ENCODE peak calls at places on chromosomes 13 and 19, in five cellular contexts. R, C, T, O and W are unnamed samples.

GRCh38 chr13:67230774-67231480 is 791 bp upstream of the PCDH9 start:
- DNase-seq in T (peak), O (peak), R (no peak), C (peak), W (peak)

GRCh38 chr19:2054763-2055162 is 3.7 kb upstream of the MKNK2 start:
- DNase-seq in O (no peak), R (no peak), C (no peak), T (no peak), W (no peak)

GRCh38 chr13:40058757-40059236 is 403.3 kb downstream of the COG6 start:
- DNase-seq in T (no peak), C (peak), R (no peak), O (no peak), W (no peak)

GRCh38 chr13:49985129-49985528 is 11.7 kb upstream of the TRIM13 start:
- DNase-seq in C (no peak), O (no peak), R (no peak), T (no peak), W (no peak)

GRCh38 chr13:43307921-43308433 is 284.6 kb downstream of the DNAJC15 start:
- DNase-seq in C (peak), R (peak), O (peak), T (no peak), W (peak)

GRCh38 chr19:46529622-46530451 is 34.2 kb upstream of the PNMA8B start:
- DNase-seq in T (peak), O (peak), R (no peak), C (peak), W (peak)

GRCh38 chr13:23657056-23657455 is 86.8 kb downstream of the TNFRSF19 start:
- DNase-seq in T (no peak), O (no peak), R (no peak), C (no peak), W (no peak)

GRCh38 chr13:51066091-51066831 is 44.8 kb downstream of the C13orf42 start:
- DNase-seq in T (no peak), R (no peak), O (no peak), C (peak), W (no peak)

GRCh38 chr13:30493670-30494381 is 28.1 kb upstream of the HMGB1 start:
- DNase-seq in T (no peak), R (no peak), C (no peak), O (no peak), W (no peak)

GRCh38 chr13:38630780-38631179 is 56.1 kb upstream of the FREM2 start:
- DNase-seq in R (no peak), O (no peak), C (peak), T (no peak), W (no peak)

GRCh38 chr13:30362869-30363268 is 55.5 kb upstream of the KATNAL1 start:
- DNase-seq in T (no peak), R (no peak), C (peak), O (no peak), W (no peak)

GRCh38 chr13:43725460-43725859 is 61.3 kb downstream of the ENOX1 start:
- DNase-seq in C (no peak), O (no peak), T (no peak), R (no peak), W (no peak)

GRCh38 chr19:38685666-38686529 is 38.4 kb downstream of the ACTN4 start:
- DNase-seq in O (no peak), C (peak), R (no peak), T (peak), W (peak)

GRCh38 chr13:24648983-24649684 is 31.1 kb upstream of the ATP12A start:
- DNase-seq in O (no peak), C (no peak), T (no peak), R (no peak), W (no peak)

GRCh38 chr13:45422731-45423130 is 4.6 kb upstream of the SLC25A30 start:
- DNase-seq in R (no peak), C (no peak), O (no peak), T (no peak), W (no peak)

GRCh38 chr19:46489445-46490272 is 6.0 kb downstream of the PNMA8B start:
- DNase-seq in C (peak), T (no peak), R (no peak), O (peak), W (no peak)

GRCh38 chr13:21638319-21639282 is 32.3 kb upstream of the FGF9 start:
- DNase-seq in R (no peak), T (peak), C (peak), O (no peak), W (peak)

DNA sequence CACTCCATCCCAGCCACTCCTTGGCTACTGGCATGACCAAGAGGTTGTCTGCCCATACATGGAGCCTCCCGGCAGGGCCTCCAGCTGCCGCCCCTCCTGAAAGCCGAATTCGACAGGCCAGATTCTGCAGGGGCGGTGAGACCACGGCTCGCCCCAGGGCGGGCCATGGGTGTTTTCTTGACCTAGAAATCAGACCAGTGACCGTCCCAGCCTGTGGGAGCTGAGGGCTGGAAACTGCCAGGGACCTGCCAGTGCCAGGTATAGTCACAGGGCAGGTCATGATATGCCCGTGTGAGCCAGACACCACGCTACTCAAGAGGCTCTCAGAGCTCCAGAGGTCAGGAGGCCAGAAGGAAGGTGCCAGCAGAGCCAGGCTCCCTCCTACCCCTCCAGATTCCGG is 16.8 kb downstream of the DAPK3 start:
- DNase-seq in T (no peak), R (no peak), O (no peak), C (no peak), W (no peak)
- H3K4me3 ChIP-seq in T (no peak), R (no peak), O (no peak), C (no peak), W (no peak)

GRCh38 chr19:12667903-12668302 is 1.3 kb downstream of the WDR83 start:
- DNase-seq in O (no peak), R (no peak), C (no peak), T (no peak), W (no peak)
- H3K4me3 ChIP-seq in O (peak), R (no peak), C (peak), T (no peak), W (no peak)

GRCh38 chr19:12789098-12789903 is 2.0 kb upstream of the JUNB start:
- DNase-seq in O (no peak), R (no peak), T (no peak), C (no peak), W (no peak)

GRCh38 chr19:12788682-12789097 is 2.6 kb upstream of the JUNB start:
- DNase-seq in O (peak), R (no peak), T (no peak), C (peak), W (peak)

GRCh38 chr19:12791345-12792047 is at the start of gene JUNB:
- DNase-seq in C (peak), R (peak), O (peak), T (peak), W (peak)

GRCh38 chr19:12790628-12791344 is 500 bp upstream of the JUNB start:
- DNase-seq in R (no peak), O (no peak), C (peak), T (no peak), W (no peak)

GRCh38 chr19:12789904-12790619 is 1.2 kb upstream of the JUNB start:
- DNase-seq in C (peak), T (peak), R (peak), O (peak), W (peak)
- H3K4me3 ChIP-seq in C (peak), T (peak), R (peak), O (peak), W (peak)

GRCh38 chr13:107190065-107190464 is 622.1 kb upstream of the ARGLU1 start:
- DNase-seq in T (no peak), O (no peak), R (no peak), C (no peak), W (no peak)
- H3K4me3 ChIP-seq in T (no peak), O (no peak), R (no peak), C (no peak), W (no peak)